ENCODE peak calls at places on chromosomes 7 and 10, in eight cellular contexts. One of them, this sample, is unnamed.

GRCh38 chr7:3592438-3593134 is 291.5 kb downstream of the SDK1 start:
- DNase-seq in dermis microvascular lymphatic vessel endothelial cell: no peak
- DNase-seq in KG1: no peak
- DNase-seq in amygdala: no peak
- DNase-seq in activated naive CD4-positive, alpha-beta T cell treated with anti-CD3 and anti-CD28 coated beads for 36 hours: no peak
- DNase-seq in psoas muscle: no peak
- DNase-seq in Caki2: no peak
- DNase-seq in effector CD4-positive, alpha-beta T cell: no peak
- DNase-seq in this sample: no peak

GRCh38 chr10:55464083-55464482 is 663.1 kb upstream of the PCDH15 start:
- DNase-seq in dermis microvascular lymphatic vessel endothelial cell: no peak
- DNase-seq in KG1: no peak
- DNase-seq in amygdala: no peak
- DNase-seq in activated naive CD4-positive, alpha-beta T cell treated with anti-CD3 and anti-CD28 coated beads for 36 hours: no peak
- DNase-seq in psoas muscle: no peak
- DNase-seq in Caki2: no peak
- DNase-seq in effector CD4-positive, alpha-beta T cell: no peak
- DNase-seq in this sample: no peak

GRCh38 chr7:127066974-127067373 is 185.8 kb downstream of the GRM8 start:
- DNase-seq in dermis microvascular lymphatic vessel endothelial cell: no peak
- DNase-seq in KG1: no peak
- DNase-seq in amygdala: no peak
- DNase-seq in activated naive CD4-positive, alpha-beta T cell treated with anti-CD3 and anti-CD28 coated beads for 36 hours: no peak
- DNase-seq in psoas muscle: no peak
- DNase-seq in Caki2: peak; percentile 6
- DNase-seq in effector CD4-positive, alpha-beta T cell: no peak
- DNase-seq in this sample: no peak

GRCh38 chr10:42952931-42953683 is 123.8 kb upstream of the RET start:
- DNase-seq in dermis microvascular lymphatic vessel endothelial cell: no peak
- DNase-seq in KG1: no peak
- DNase-seq in amygdala: no peak
- DNase-seq in activated naive CD4-positive, alpha-beta T cell treated with anti-CD3 and anti-CD28 coated beads for 36 hours: no peak
- DNase-seq in psoas muscle: peak; percentile 35
- DNase-seq in Caki2: no peak
- DNase-seq in effector CD4-positive, alpha-beta T cell: no peak
- DNase-seq in this sample: no peak

GRCh38 chr10:107022600-107023354 is 141.7 kb downstream of the SORCS1 start:
- DNase-seq in dermis microvascular lymphatic vessel endothelial cell: no peak
- DNase-seq in KG1: no peak
- DNase-seq in amygdala: no peak
- DNase-seq in activated naive CD4-positive, alpha-beta T cell treated with anti-CD3 and anti-CD28 coated beads for 36 hours: no peak
- DNase-seq in psoas muscle: no peak
- DNase-seq in Caki2: no peak
- DNase-seq in effector CD4-positive, alpha-beta T cell: no peak
- DNase-seq in this sample: no peak

GRCh38 chr7:2148189-2148588 is 84.6 kb downstream of the MAD1L1 start:
- DNase-seq in dermis microvascular lymphatic vessel endothelial cell: no peak
- DNase-seq in KG1: no peak
- DNase-seq in amygdala: no peak
- DNase-seq in activated naive CD4-positive, alpha-beta T cell treated with anti-CD3 and anti-CD28 coated beads for 36 hours: no peak
- DNase-seq in psoas muscle: no peak
- DNase-seq in Caki2: no peak
- DNase-seq in effector CD4-positive, alpha-beta T cell: no peak
- DNase-seq in this sample: no peak

GRCh38 chr10:130812381-130813148 is 499.0 kb downstream of the TCERG1L start:
- DNase-seq in dermis microvascular lymphatic vessel endothelial cell: no peak
- DNase-seq in KG1: no peak
- DNase-seq in amygdala: no peak
- DNase-seq in activated naive CD4-positive, alpha-beta T cell treated with anti-CD3 and anti-CD28 coated beads for 36 hours: no peak
- DNase-seq in psoas muscle: no peak
- DNase-seq in Caki2: no peak
- DNase-seq in effector CD4-positive, alpha-beta T cell: no peak
- DNase-seq in this sample: no peak

GRCh38 chr10:50794490-50794889 is 54.8 kb downstream of the ASAH2B start:
- DNase-seq in dermis microvascular lymphatic vessel endothelial cell: no peak
- DNase-seq in KG1: no peak
- DNase-seq in amygdala: no peak
- DNase-seq in activated naive CD4-positive, alpha-beta T cell treated with anti-CD3 and anti-CD28 coated beads for 36 hours: no peak
- DNase-seq in psoas muscle: no peak
- DNase-seq in Caki2: no peak
- DNase-seq in effector CD4-positive, alpha-beta T cell: no peak
- DNase-seq in this sample: no peak

GRCh38 chr10:76195990-76196389 is 764.6 kb downstream of the LRMDA start:
- DNase-seq in dermis microvascular lymphatic vessel endothelial cell: no peak
- DNase-seq in KG1: no peak
- DNase-seq in amygdala: no peak
- DNase-seq in activated naive CD4-positive, alpha-beta T cell treated with anti-CD3 and anti-CD28 coated beads for 36 hours: no peak
- DNase-seq in psoas muscle: no peak
- DNase-seq in Caki2: no peak
- DNase-seq in effector CD4-positive, alpha-beta T cell: no peak
- DNase-seq in this sample: no peak

GRCh38 chr10:21860718-21861117 is 142.8 kb downstream of the DNAJC1 start:
- DNase-seq in dermis microvascular lymphatic vessel endothelial cell: no peak
- DNase-seq in KG1: no peak
- DNase-seq in amygdala: no peak
- DNase-seq in activated naive CD4-positive, alpha-beta T cell treated with anti-CD3 and anti-CD28 coated beads for 36 hours: no peak
- DNase-seq in psoas muscle: no peak
- DNase-seq in Caki2: no peak
- DNase-seq in effector CD4-positive, alpha-beta T cell: no peak
- DNase-seq in this sample: no peak

GRCh38 chr7:121505021-121505420 is 108.9 kb upstream of the FAM3C start:
- DNase-seq in dermis microvascular lymphatic vessel endothelial cell: peak; percentile 16
- DNase-seq in KG1: no peak
- DNase-seq in amygdala: no peak
- DNase-seq in activated naive CD4-positive, alpha-beta T cell treated with anti-CD3 and anti-CD28 coated beads for 36 hours: no peak
- DNase-seq in psoas muscle: no peak
- DNase-seq in Caki2: peak; percentile 14
- DNase-seq in effector CD4-positive, alpha-beta T cell: no peak
- DNase-seq in this sample: no peak

GRCh38 chr7:113582471-113582870 is 336.3 kb downstream of the PPP1R3A start:
- DNase-seq in dermis microvascular lymphatic vessel endothelial cell: no peak
- DNase-seq in KG1: no peak
- DNase-seq in amygdala: no peak
- DNase-seq in activated naive CD4-positive, alpha-beta T cell treated with anti-CD3 and anti-CD28 coated beads for 36 hours: no peak
- DNase-seq in psoas muscle: no peak
- DNase-seq in Caki2: no peak
- DNase-seq in effector CD4-positive, alpha-beta T cell: no peak
- DNase-seq in this sample: no peak

GRCh38 chr7:30476401-30477145 is 2.0 kb downstream of the NOD1 start:
- DNase-seq in dermis microvascular lymphatic vessel endothelial cell: no peak
- DNase-seq in KG1: no peak
- DNase-seq in amygdala: no peak
- DNase-seq in activated naive CD4-positive, alpha-beta T cell treated with anti-CD3 and anti-CD28 coated beads for 36 hours: no peak
- DNase-seq in psoas muscle: no peak
- DNase-seq in Caki2: no peak
- DNase-seq in effector CD4-positive, alpha-beta T cell: no peak
- DNase-seq in this sample: no peak

This sample was measured in right cardiac atrium.